ENCODE peak calls at places on chromosomes 6 and 20, in six cellular contexts. One of them, this sample, is unnamed.
A peak's percentile ranks its signal among the peaks of the same experiment; 100 is the strongest.

GRCh38 chr6:161214722-161215121 is 59.1 kb downstream of the AGPAT4 start:
- DNase-seq in cardiac muscle cell: no peak
- DNase-seq in spleen: no peak
- DNase-seq in transverse colon: no peak
- DNase-seq in MM.1S: no peak
- DNase-seq in left ventricle myocardium inferior: no peak
- DNase-seq in this sample: no peak

GRCh38 chr6:159929819-159930218 is 39.0 kb downstream of the MAS1 start:
- DNase-seq in spleen: no peak
- DNase-seq in MM.1S: no peak
- DNase-seq in transverse colon: peak; percentile 12
- DNase-seq in cardiac muscle cell: peak; percentile 52
- DNase-seq in left ventricle myocardium inferior: no peak
- DNase-seq in this sample: peak; percentile 15

GRCh38 chr20:53789913-53790675 is 196.5 kb upstream of the ZNF217 start:
- DNase-seq in transverse colon: no peak
- DNase-seq in MM.1S: no peak
- DNase-seq in left ventricle myocardium inferior: no peak
- DNase-seq in spleen: no peak
- DNase-seq in cardiac muscle cell: no peak
- DNase-seq in this sample: no peak

GRCh38 chr6:168709034-168709433 is 268.1 kb downstream of the SMOC2 start:
- DNase-seq in MM.1S: no peak
- DNase-seq in spleen: no peak
- DNase-seq in cardiac muscle cell: no peak
- DNase-seq in transverse colon: no peak
- DNase-seq in left ventricle myocardium inferior: no peak
- DNase-seq in this sample: peak; percentile 36

GRCh38 chr6:145266432-145267075 is 468.8 kb downstream of the EPM2A start:
- DNase-seq in left ventricle myocardium inferior: no peak
- DNase-seq in cardiac muscle cell: no peak
- DNase-seq in transverse colon: no peak
- DNase-seq in spleen: no peak
- DNase-seq in MM.1S: no peak
- DNase-seq in this sample: no peak

GRCh38 chr6:7114744-7115451 is 7.1 kb downstream of the RREB1 start:
- DNase-seq in cardiac muscle cell: no peak
- DNase-seq in MM.1S: no peak
- DNase-seq in transverse colon: no peak
- DNase-seq in spleen: no peak
- DNase-seq in left ventricle myocardium inferior: no peak
- DNase-seq in this sample: no peak

GRCh38 chr6:113719056-113719455 is 138.1 kb upstream of the MARCKS start:
- DNase-seq in spleen: no peak
- DNase-seq in transverse colon: peak; percentile 47
- DNase-seq in cardiac muscle cell: no peak
- DNase-seq in left ventricle myocardium inferior: no peak
- DNase-seq in MM.1S: no peak
- DNase-seq in this sample: no peak

GRCh38 chr6:5737460-5737859 is 269.3 kb downstream of the NRN1 start:
- DNase-seq in transverse colon: no peak
- DNase-seq in MM.1S: no peak
- DNase-seq in spleen: no peak
- DNase-seq in cardiac muscle cell: no peak
- DNase-seq in left ventricle myocardium inferior: no peak
- DNase-seq in this sample: no peak

GRCh38 chr20:64244281-64244805 is 11.2 kb upstream of the PCMTD2 start:
- DNase-seq in MM.1S: no peak
- DNase-seq in transverse colon: no peak
- DNase-seq in cardiac muscle cell: no peak
- DNase-seq in spleen: peak; percentile 55
- DNase-seq in left ventricle myocardium inferior: no peak
- DNase-seq in this sample: no peak

GRCh38 chr6:97978855-97979271 is 695.8 kb upstream of the MMS22L start:
- DNase-seq in cardiac muscle cell: no peak
- DNase-seq in spleen: peak; percentile 41
- DNase-seq in transverse colon: no peak
- DNase-seq in MM.1S: no peak
- DNase-seq in left ventricle myocardium inferior: no peak
- DNase-seq in this sample: no peak

GRCh38 chr6:41040101-41040910 is 1.3 kb upstream of the UNC5CL start:
- DNase-seq in left ventricle myocardium inferior: no peak
- DNase-seq in MM.1S: no peak
- DNase-seq in transverse colon: peak; percentile 66
- DNase-seq in spleen: no peak
- DNase-seq in cardiac muscle cell: no peak
- DNase-seq in this sample: peak; percentile 33

GRCh38 chr6:25417206-25417605 is 138.0 kb downstream of the CARMIL1 start:
- DNase-seq in spleen: no peak
- DNase-seq in MM.1S: no peak
- DNase-seq in left ventricle myocardium inferior: no peak
- DNase-seq in cardiac muscle cell: no peak
- DNase-seq in transverse colon: no peak
- DNase-seq in this sample: no peak

GRCh38 chr6:15351631-15352030 is 105.8 kb downstream of the JARID2 start:
- DNase-seq in left ventricle myocardium inferior: peak; percentile 37
- DNase-seq in cardiac muscle cell: no peak
- DNase-seq in spleen: no peak
- DNase-seq in MM.1S: no peak
- DNase-seq in transverse colon: no peak
- DNase-seq in this sample: peak; percentile 38

GRCh38 chr20:33005132-33005566 is 916 bp upstream of the SUN5 start:
- DNase-seq in transverse colon: no peak
- DNase-seq in cardiac muscle cell: no peak
- DNase-seq in MM.1S: peak; percentile 53
- DNase-seq in spleen: no peak
- DNase-seq in left ventricle myocardium inferior: no peak
- DNase-seq in this sample: no peak

GRCh38 chr6:137709424-137710281 is 157.4 kb upstream of the TNFAIP3 start:
- DNase-seq in left ventricle myocardium inferior: no peak
- DNase-seq in spleen: no peak
- DNase-seq in MM.1S: no peak
- DNase-seq in cardiac muscle cell: no peak
- DNase-seq in transverse colon: no peak
- DNase-seq in this sample: no peak
- H3K27ac ChIP-seq in left ventricle myocardium inferior: no peak overlapping the region
- H3K27ac ChIP-seq in spleen: no peak overlapping the region
- H3K27ac ChIP-seq in MM.1S: no peak overlapping the region
- H3K27ac ChIP-seq in cardiac muscle cell: no peak overlapping the region
- H3K27ac ChIP-seq in transverse colon: no peak overlapping the region
- H3K27ac ChIP-seq in this sample: no peak overlapping the region

GRCh38 chr6:70130865-70131264 is 172.0 kb downstream of the COL9A1 start:
- DNase-seq in left ventricle myocardium inferior: no peak
- DNase-seq in MM.1S: no peak
- DNase-seq in transverse colon: no peak
- DNase-seq in spleen: no peak
- DNase-seq in cardiac muscle cell: no peak
- DNase-seq in this sample: no peak
- H3K4me1 ChIP-seq in left ventricle myocardium inferior: no peaks in the 10 kb centered on the region
- H3K4me1 ChIP-seq in MM.1S: peaks cover 8% of the 10 kb centered on the region
- H3K4me1 ChIP-seq in transverse colon: no peaks in the 10 kb centered on the region
- H3K4me1 ChIP-seq in spleen: no peaks in the 10 kb centered on the region
- H3K4me1 ChIP-seq in cardiac muscle cell: no peaks in the 10 kb centered on the region
- H3K4me1 ChIP-seq in this sample: no peaks in the 10 kb centered on the region

GRCh38 chr6:58419321-58419720 is 1101.9 kb downstream of the PRIM2 start:
- DNase-seq in MM.1S: no peak
- DNase-seq in cardiac muscle cell: no peak
- DNase-seq in left ventricle myocardium inferior: no peak
- DNase-seq in transverse colon: no peak
- DNase-seq in spleen: no peak
- DNase-seq in this sample: no peak
- H3K27ac ChIP-seq in MM.1S: no peak overlapping the region
- H3K27ac ChIP-seq in cardiac muscle cell: no peak overlapping the region
- H3K27ac ChIP-seq in left ventricle myocardium inferior: no peak overlapping the region
- H3K27ac ChIP-seq in transverse colon: no peak overlapping the region
- H3K27ac ChIP-seq in spleen: no peak overlapping the region
- H3K27ac ChIP-seq in this sample: no peak overlapping the region

GRCh38 chr6:44057931-44058616 is 69.2 kb downstream of the MRPL14 start:
- DNase-seq in spleen: no peak
- DNase-seq in cardiac muscle cell: no peak
- DNase-seq in left ventricle myocardium inferior: no peak
- DNase-seq in MM.1S: no peak
- DNase-seq in transverse colon: no peak
- DNase-seq in this sample: no peak

GRCh38 chr6:44060622-44061374 is 66.5 kb downstream of the MRPL14 start:
- DNase-seq in MM.1S: no peak
- DNase-seq in spleen: no peak
- DNase-seq in left ventricle myocardium inferior: no peak
- DNase-seq in transverse colon: no peak
- DNase-seq in cardiac muscle cell: no peak
- DNase-seq in this sample: no peak

GRCh38 chr6:44057238-44057930 is 69.9 kb downstream of the MRPL14 start:
- DNase-seq in cardiac muscle cell: no peak
- DNase-seq in spleen: no peak
- DNase-seq in left ventricle myocardium inferior: no peak
- DNase-seq in MM.1S: no peak
- DNase-seq in transverse colon: no peak
- DNase-seq in this sample: no peak

GRCh38 chr6:44059359-44060342 is 67.6 kb downstream of the MRPL14 start:
- DNase-seq in spleen: no peak
- DNase-seq in MM.1S: no peak
- DNase-seq in left ventricle myocardium inferior: peak; percentile 66
- DNase-seq in cardiac muscle cell: no peak
- DNase-seq in transverse colon: no peak
- DNase-seq in this sample: no peak

GRCh38 chr6:44058617-44059358 is 68.5 kb downstream of the MRPL14 start:
- DNase-seq in cardiac muscle cell: no peak
- DNase-seq in left ventricle myocardium inferior: peak; percentile 77
- DNase-seq in MM.1S: no peak
- DNase-seq in spleen: peak; percentile 85
- DNase-seq in transverse colon: peak; percentile 64
- DNase-seq in this sample: peak; percentile 91
- H3K4me1 ChIP-seq in cardiac muscle cell: peaks cover 16% of the 10 kb centered on the region
- H3K4me1 ChIP-seq in left ventricle myocardium inferior: peaks cover 79% of the 10 kb centered on the region
- H3K4me1 ChIP-seq in MM.1S: no peaks in the 10 kb centered on the region
- H3K4me1 ChIP-seq in spleen: peaks cover 64% of the 10 kb centered on the region
- H3K4me1 ChIP-seq in transverse colon: peaks cover 5% of the 10 kb centered on the region
- H3K4me1 ChIP-seq in this sample: peaks cover 15% of the 10 kb centered on the region

DNA sequence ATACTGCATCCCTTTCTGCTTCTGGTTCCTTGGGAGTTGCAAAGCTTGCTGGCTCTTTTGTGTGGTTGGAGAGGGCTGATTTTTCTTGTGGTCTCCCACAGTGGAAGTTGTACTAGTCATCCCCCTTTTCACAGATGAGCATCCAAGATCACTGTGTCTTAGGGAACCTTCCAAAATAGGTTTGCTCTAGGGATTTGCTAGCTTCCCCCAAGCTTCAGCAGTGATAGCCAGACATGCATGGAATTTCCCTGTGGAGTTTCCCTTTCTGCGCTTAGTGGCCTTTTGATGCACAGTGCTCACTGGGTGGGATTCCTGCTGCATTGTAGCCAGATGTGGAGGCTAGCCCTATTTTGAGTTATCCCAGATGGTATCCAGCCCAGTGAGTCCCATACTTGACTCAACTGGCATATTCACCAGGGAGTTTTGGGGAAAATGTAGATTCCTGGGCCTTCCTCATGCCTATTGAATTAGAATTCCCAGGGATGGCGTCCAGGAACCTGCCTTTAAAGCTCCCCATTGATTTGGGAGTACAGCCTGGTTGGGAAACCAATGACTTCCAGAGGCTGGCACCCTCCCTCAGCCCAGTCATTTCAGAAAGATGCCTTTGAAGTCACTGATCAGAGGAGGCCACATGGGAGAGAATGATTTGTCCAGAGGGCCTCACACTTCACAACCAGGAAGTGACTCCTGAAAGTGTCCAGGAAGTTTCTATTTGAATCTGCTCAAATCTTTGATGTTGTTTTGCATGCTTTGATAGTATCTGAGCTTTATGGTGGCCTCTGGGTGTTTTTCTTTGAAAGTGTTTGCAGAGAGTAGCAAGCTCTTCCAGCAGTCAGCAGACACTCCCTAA is 25.9 kb downstream of the PPARD start:
- DNase-seq in transverse colon: no peak
- DNase-seq in left ventricle myocardium inferior: no peak
- DNase-seq in cardiac muscle cell: no peak
- DNase-seq in spleen: no peak
- DNase-seq in MM.1S: no peak
- DNase-seq in this sample: no peak
- H3K27ac ChIP-seq in transverse colon: no peak overlapping the region
- H3K27ac ChIP-seq in left ventricle myocardium inferior: no peak overlapping the region
- H3K27ac ChIP-seq in cardiac muscle cell: no peak overlapping the region
- H3K27ac ChIP-seq in spleen: no peak overlapping the region
- H3K27ac ChIP-seq in MM.1S: no peak overlapping the region
- H3K27ac ChIP-seq in this sample: no peak overlapping the region